ENCODE peak calls at places on chromosomes 11 and 22, in ten cellular contexts. J is kidney, E is Panc1, R is BE2C, Q is cardiac muscle cell, Y is transverse colon, N is fibroblast of lung, L is pancreas, Z is upper lobe of right lung, C is breast epithelium. G is an unnamed sample.
A peak's percentile ranks its signal among the peaks of the same experiment; 100 is the strongest.

GRCh38 chr11:134453441-134453840 is 41.4 kb upstream of the B3GAT1 start:
- DNase-seq in J (no peak), E (no peak), R (peak; percentile 32), Q (no peak), Y (no peak), N (no peak), L (no peak), Z (peak; percentile 55), C (no peak), G (no peak)

GRCh38 chr11:130738618-130739017 is 177.7 kb downstream of the SNX19 start:
- DNase-seq in J (no peak), E (no peak), R (no peak), Q (no peak), Y (no peak), N (peak; percentile 91), L (no peak), Z (no peak), C (no peak), G (no peak)

GRCh38 chr11:29319231-29319630 is 697.6 kb downstream of the KCNA4 start:
- DNase-seq in J (no peak), E (no peak), R (no peak), Q (no peak), Y (no peak), N (peak; percentile 86), L (no peak), Z (no peak), C (no peak), G (no peak)

GRCh38 chr11:70578371-70578770 is 180.0 kb downstream of the CTTN start:
- DNase-seq in J (no peak), E (no peak), R (no peak), Q (no peak), Y (no peak), N (no peak), L (peak; percentile 20), Z (peak; percentile 32), C (no peak), G (no peak)

GRCh38 chr11:70082829-70083228 is 4.7 kb downstream of the ANO1 start:
- DNase-seq in J (no peak), E (no peak), R (no peak), Q (no peak), Y (no peak), N (no peak), L (no peak), Z (no peak), C (no peak), G (no peak)

GRCh38 chr22:38950527-38951111 is 6.8 kb upstream of the APOBEC3A start:
- DNase-seq in J (peak; percentile 60), E (no peak), R (no peak), Q (no peak), Y (no peak), N (no peak), L (no peak), Z (no peak), C (peak; percentile 5), G (no peak)

GRCh38 chr11:108916935-108917334 is 252.1 kb downstream of the DDX10 start:
- DNase-seq in J (no peak), E (no peak), R (no peak), Q (no peak), Y (no peak), N (no peak), L (no peak), Z (no peak), C (no peak), G (no peak)

GRCh38 chr11:115901069-115901468 is 396.9 kb upstream of the CADM1 start:
- DNase-seq in J (no peak), E (no peak), R (no peak), Q (no peak), Y (no peak), N (no peak), L (no peak), Z (no peak), C (no peak), G (no peak)

GRCh38 chr22:19085233-19086043 is 36.8 kb downstream of the DGCR2 start:
- DNase-seq in J (no peak), E (no peak), R (no peak), Q (no peak), Y (no peak), N (peak; percentile 45), L (no peak), Z (peak; percentile 13), C (no peak), G (no peak)

GRCh38 chr11:35041070-35041554 is 97.9 kb upstream of the CD44 start:
- DNase-seq in J (no peak), E (no peak), R (no peak), Q (no peak), Y (no peak), N (no peak), L (no peak), Z (no peak), C (no peak), G (no peak)
- H3K9me3 ChIP-seq in J (no peaks in the 10 kb centered on the region), E (peaks cover 7% of the 10 kb centered on the region), R (no peaks in the 10 kb centered on the region), Q (no peaks in the 10 kb centered on the region), Y (no peaks in the 10 kb centered on the region), N (no peaks in the 10 kb centered on the region), L (no peaks in the 10 kb centered on the region), Z (no peaks in the 10 kb centered on the region), C (no peaks in the 10 kb centered on the region), G (no peaks in the 10 kb centered on the region)

GRCh38 chr22:43526951-43527350 is 115.1 kb downstream of the MPPED1 start:
- DNase-seq in J (peak; percentile 17), E (no peak), R (no peak), Q (no peak), Y (no peak), N (no peak), L (no peak), Z (no peak), C (no peak), G (no peak)

GRCh38 chr22:43529461-43529860 is 117.6 kb downstream of the MPPED1 start:
- DNase-seq in J (peak; percentile 10), E (no peak), R (no peak), Q (no peak), Y (no peak), N (no peak), L (no peak), Z (no peak), C (no peak), G (no peak)

GRCh38 chr22:43529954-43530863 is 118.4 kb downstream of the MPPED1 start:
- DNase-seq in J (peak; percentile 29), E (no peak), R (no peak), Q (no peak), Y (no peak), N (no peak), L (no peak), Z (no peak), C (no peak), G (no peak)

GRCh38 chr22:43528601-43529360 is 117.0 kb downstream of the MPPED1 start:
- DNase-seq in J (peak; percentile 45), E (no peak), R (no peak), Q (no peak), Y (no peak), N (no peak), L (no peak), Z (no peak), C (no peak), G (no peak)

GRCh38 chr22:43526117-43526655 is 114.4 kb downstream of the MPPED1 start:
- DNase-seq in J (peak; percentile 47), E (no peak), R (no peak), Q (no peak), Y (no peak), N (no peak), L (no peak), Z (peak; percentile 40), C (no peak), G (no peak)
- TF ChIP-seq CTCF in J (no peak), E (no peak), R (no peak), Q (no peak), Y (no peak), N (no peak), L (no peak), Z (no peak), C (no peak), G (no peak)

GRCh38 chr22:49738566-49738965 is 89.1 kb downstream of the BRD1 start:
- DNase-seq in J (peak; percentile 30), E (no peak), R (no peak), Q (no peak), Y (no peak), N (no peak), L (no peak), Z (no peak), C (no peak), G (no peak)

GRCh38 chr22:49738006-49738405 is 89.7 kb downstream of the BRD1 start:
- DNase-seq in J (peak; percentile 55), E (no peak), R (no peak), Q (no peak), Y (no peak), N (no peak), L (no peak), Z (peak; percentile 30), C (no peak), G (no peak)

GRCh38 chr22:49735411-49736311 is 92.0 kb downstream of the BRD1 start:
- DNase-seq in J (peak; percentile 66), E (no peak), R (no peak), Q (peak; percentile 80), Y (no peak), N (peak; percentile 4), L (peak; percentile 36), Z (peak; percentile 59), C (no peak), G (no peak)

GRCh38 chr22:49736538-49736937 is 91.1 kb downstream of the BRD1 start:
- DNase-seq in J (peak; percentile 54), E (no peak), R (no peak), Q (no peak), Y (no peak), N (no peak), L (no peak), Z (peak; percentile 41), C (no peak), G (no peak)

GRCh38 chr22:49737101-49737551 is 90.5 kb downstream of the BRD1 start:
- DNase-seq in J (peak; percentile 39), E (no peak), R (no peak), Q (no peak), Y (no peak), N (no peak), L (peak; percentile 40), Z (peak; percentile 51), C (no peak), G (no peak)
- H3K9me3 ChIP-seq in J (no peaks in the 10 kb centered on the region), E (no peaks in the 10 kb centered on the region), R (no peaks in the 10 kb centered on the region), Q (no peaks in the 10 kb centered on the region), Y (no peaks in the 10 kb centered on the region), N (no peaks in the 10 kb centered on the region), L (no peaks in the 10 kb centered on the region), Z (no peaks in the 10 kb centered on the region), C (no peaks in the 10 kb centered on the region), G (no peaks in the 10 kb centered on the region)

GRCh38 chr11:65717906-65718305 is 2.7 kb downstream of the RNASEH2C start:
- DNase-seq in J (no peak), E (no peak), R (no peak), Q (no peak), Y (no peak), N (no peak), L (no peak), Z (no peak), C (no peak), G (no peak)

GRCh38 chr11:65720237-65720934 is at the start of gene RNASEH2C:
- DNase-seq in J (peak; percentile 92), E (peak; percentile 58), R (peak; percentile 89), Q (peak; percentile 93), Y (peak; percentile 86), N (peak; percentile 85), L (peak; percentile 92), Z (peak; percentile 94), C (peak; percentile 66), G (peak; percentile 65)

GRCh38 chr11:65718531-65718930 is 2.1 kb downstream of the RNASEH2C start:
- DNase-seq in J (no peak), E (no peak), R (no peak), Q (no peak), Y (no peak), N (no peak), L (no peak), Z (no peak), C (no peak), G (no peak)

GRCh38 chr11:65718964-65719492 is 1.6 kb downstream of the RNASEH2C start:
- DNase-seq in J (no peak), E (no peak), R (no peak), Q (no peak), Y (no peak), N (peak; percentile 20), L (peak; percentile 92), Z (no peak), C (no peak), G (no peak)

GRCh38 chr11:65719887-65720236 is 736 bp downstream of the RNASEH2C start:
- DNase-seq in J (peak; percentile 82), E (no peak), R (peak; percentile 34), Q (no peak), Y (no peak), N (peak; percentile 55), L (peak; percentile 77), Z (peak; percentile 69), C (no peak), G (no peak)
- TF ChIP-seq CTCF in J (no peak), E (no peak), R (no peak), Q (no peak), Y (no peak), N (peak; percentile 4), L (no peak), Z (no peak), C (no peak), G (no peak)